ENCODE peak calls at places on chromosomes 11 and 22, in five cellular contexts. One of them, this sample, is unnamed.

GRCh38 chr11:78943841-78944240 is 369.2 kb upstream of the NARS2 start:
- DNase-seq in HFF-Myc: no peak
- DNase-seq in M059J: no peak
- DNase-seq in activated naive CD4-positive, alpha-beta T cell: no peak
- DNase-seq in right lobe of liver: no peak
- DNase-seq in this sample: no peak

GRCh38 chr11:85316967-85317366 is 310.2 kb downstream of the DLG2 start:
- DNase-seq in M059J: no peak
- DNase-seq in activated naive CD4-positive, alpha-beta T cell: no peak
- DNase-seq in right lobe of liver: no peak
- DNase-seq in HFF-Myc: no peak
- DNase-seq in this sample: no peak

GRCh38 chr11:126816655-126817054 is 183.9 kb downstream of the KIRREL3 start:
- DNase-seq in M059J: no peak
- DNase-seq in activated naive CD4-positive, alpha-beta T cell: no peak
- DNase-seq in right lobe of liver: no peak
- DNase-seq in HFF-Myc: no peak
- DNase-seq in this sample: peak; percentile 72

GRCh38 chr11:3641191-3641590 is 601 bp downstream of the ART5 start:
- DNase-seq in M059J: no peak
- DNase-seq in HFF-Myc: no peak
- DNase-seq in right lobe of liver: no peak
- DNase-seq in activated naive CD4-positive, alpha-beta T cell: no peak
- DNase-seq in this sample: no peak

GRCh38 chr22:32080904-32081303 is 37.8 kb downstream of the SLC5A1 start:
- DNase-seq in HFF-Myc: peak; percentile 16
- DNase-seq in right lobe of liver: no peak
- DNase-seq in activated naive CD4-positive, alpha-beta T cell: no peak
- DNase-seq in M059J: peak; percentile 46
- DNase-seq in this sample: peak; percentile 57

GRCh38 chr11:122727101-122727929 is 71.8 kb downstream of the UBASH3B start:
- DNase-seq in M059J: no peak
- DNase-seq in right lobe of liver: no peak
- DNase-seq in activated naive CD4-positive, alpha-beta T cell: no peak
- DNase-seq in HFF-Myc: no peak
- DNase-seq in this sample: no peak

GRCh38 chr11:40125054-40125453 is 1334.4 kb downstream of the LRRC4C start:
- DNase-seq in right lobe of liver: no peak
- DNase-seq in M059J: peak; percentile 2
- DNase-seq in activated naive CD4-positive, alpha-beta T cell: no peak
- DNase-seq in HFF-Myc: no peak
- DNase-seq in this sample: peak; percentile 22

GRCh38 chr11:61639816-61640443 is 40.3 kb upstream of the DAGLA start:
- DNase-seq in HFF-Myc: no peak
- DNase-seq in M059J: peak; percentile 52
- DNase-seq in activated naive CD4-positive, alpha-beta T cell: no peak
- DNase-seq in right lobe of liver: no peak
- DNase-seq in this sample: no peak

GRCh38 chr11:59728913-59729312 is 15.3 kb upstream of the OR10V1 start:
- DNase-seq in M059J: peak; percentile 39
- DNase-seq in HFF-Myc: no peak
- DNase-seq in activated naive CD4-positive, alpha-beta T cell: no peak
- DNase-seq in right lobe of liver: peak; percentile 57
- DNase-seq in this sample: no peak

GRCh38 chr11:122261546-122261945 is 145.5 kb upstream of the BLID start:
- DNase-seq in HFF-Myc: no peak
- DNase-seq in M059J: peak; percentile 79
- DNase-seq in right lobe of liver: no peak
- DNase-seq in activated naive CD4-positive, alpha-beta T cell: no peak
- DNase-seq in this sample: no peak

GRCh38 chr11:134656861-134657540 is 245.0 kb upstream of the B3GAT1 start:
- DNase-seq in activated naive CD4-positive, alpha-beta T cell: no peak
- DNase-seq in HFF-Myc: no peak
- DNase-seq in M059J: no peak
- DNase-seq in right lobe of liver: no peak
- DNase-seq in this sample: no peak

GRCh38 chr22:44180706-44181032 is at the start of gene PARVG:
- DNase-seq in M059J: no peak
- DNase-seq in right lobe of liver: no peak
- DNase-seq in activated naive CD4-positive, alpha-beta T cell: peak; percentile 14
- DNase-seq in HFF-Myc: no peak
- DNase-seq in this sample: no peak

GRCh38 chr22:46054878-46055158 is 77.9 kb upstream of the WNT7B start:
- DNase-seq in HFF-Myc: no peak
- DNase-seq in right lobe of liver: peak; percentile 40
- DNase-seq in M059J: no peak
- DNase-seq in activated naive CD4-positive, alpha-beta T cell: no peak
- DNase-seq in this sample: no peak

GRCh38 chr11:57269580-57270021 is 32.6 kb upstream of the APLNR start:
- DNase-seq in HFF-Myc: no peak
- DNase-seq in M059J: peak; percentile 40
- DNase-seq in activated naive CD4-positive, alpha-beta T cell: no peak
- DNase-seq in right lobe of liver: no peak
- DNase-seq in this sample: no peak

GRCh38 chr22:36328635-36329216 is 59.0 kb downstream of the MYH9 start:
- DNase-seq in M059J: peak; percentile 94
- DNase-seq in right lobe of liver: no peak
- DNase-seq in HFF-Myc: peak; percentile 79
- DNase-seq in activated naive CD4-positive, alpha-beta T cell: no peak
- DNase-seq in this sample: no peak

GRCh38 chr11:122933434-122933833 is 48.2 kb downstream of the BSX start:
- DNase-seq in activated naive CD4-positive, alpha-beta T cell: no peak
- DNase-seq in M059J: no peak
- DNase-seq in right lobe of liver: no peak
- DNase-seq in HFF-Myc: no peak
- DNase-seq in this sample: no peak

GRCh38 chr11:5288912-5289525 is 12.7 kb downstream of the OR51B4 start:
- DNase-seq in right lobe of liver: no peak
- DNase-seq in M059J: peak; percentile 39
- DNase-seq in activated naive CD4-positive, alpha-beta T cell: no peak
- DNase-seq in HFF-Myc: no peak
- DNase-seq in this sample: no peak

GRCh38 chr11:46090375-46090774 is 30.9 kb downstream of the PHF21A start:
- DNase-seq in M059J: no peak
- DNase-seq in HFF-Myc: no peak
- DNase-seq in right lobe of liver: no peak
- DNase-seq in activated naive CD4-positive, alpha-beta T cell: no peak
- DNase-seq in this sample: no peak

GRCh38 chr11:73530109-73530508 is 67.8 kb downstream of the FAM168A start:
- DNase-seq in right lobe of liver: no peak
- DNase-seq in activated naive CD4-positive, alpha-beta T cell: no peak
- DNase-seq in M059J: no peak
- DNase-seq in HFF-Myc: no peak
- DNase-seq in this sample: no peak

GRCh38 chr11:74696932-74697687 is 34.1 kb downstream of the CHRDL2 start:
- DNase-seq in M059J: no peak
- DNase-seq in right lobe of liver: peak; percentile 94
- DNase-seq in activated naive CD4-positive, alpha-beta T cell: no peak
- DNase-seq in HFF-Myc: no peak
- DNase-seq in this sample: no peak

GRCh38 chr11:70504246-70505020 is 106.1 kb downstream of the CTTN start:
- DNase-seq in M059J: no peak
- DNase-seq in HFF-Myc: no peak
- DNase-seq in activated naive CD4-positive, alpha-beta T cell: no peak
- DNase-seq in right lobe of liver: peak; percentile 33
- DNase-seq in this sample: no peak

GRCh38 chr11:11798586-11799438 is 43.0 kb upstream of the USP47 start:
- DNase-seq in activated naive CD4-positive, alpha-beta T cell: peak; percentile 43
- DNase-seq in right lobe of liver: peak; percentile 82
- DNase-seq in M059J: peak; percentile 50
- DNase-seq in HFF-Myc: no peak
- DNase-seq in this sample: peak; percentile 92

GRCh38 chr11:123480290-123480815 is 50.3 kb downstream of the GRAMD1B start:
- DNase-seq in right lobe of liver: no peak
- DNase-seq in activated naive CD4-positive, alpha-beta T cell: no peak
- DNase-seq in HFF-Myc: no peak
- DNase-seq in M059J: no peak
- DNase-seq in this sample: no peak

GRCh38 chr11:90542092-90542491 is 319.2 kb upstream of the CHORDC1 start:
- DNase-seq in right lobe of liver: no peak
- DNase-seq in M059J: no peak
- DNase-seq in HFF-Myc: no peak
- DNase-seq in activated naive CD4-positive, alpha-beta T cell: no peak
- DNase-seq in this sample: no peak

GRCh38 chr11:77473001-77473800 is 693 bp downstream of the PAK1 start:
- DNase-seq in right lobe of liver: peak; percentile 79
- DNase-seq in M059J: peak; percentile 53
- DNase-seq in activated naive CD4-positive, alpha-beta T cell: peak; percentile 22
- DNase-seq in HFF-Myc: no peak
- DNase-seq in this sample: peak; percentile 64

GRCh38 chr11:10930224-10930960 is 72.5 kb upstream of the ZBED5 start:
- DNase-seq in activated naive CD4-positive, alpha-beta T cell: no peak
- DNase-seq in M059J: peak; percentile 42
- DNase-seq in HFF-Myc: no peak
- DNase-seq in right lobe of liver: no peak
- DNase-seq in this sample: peak; percentile 47

This sample was measured in HT-29.